ENCODE peak calls at places on chromosomes 12 and 14, in nine cellular contexts. G, U, S, O, N, X, M, D and L are unnamed samples.

GRCh38 chr12:107992870-107993451 is 136.1 kb upstream of the WSCD2 start:
- DNase-seq in M (peak), G (peak), S (no peak), U (peak), X (peak), N (no peak), D (peak), O (peak), L (peak)

GRCh38 chr12:4274396-4274959 is 916 bp downstream of the CCND2 start:
- DNase-seq in O (peak), N (no peak), D (no peak), G (no peak), S (peak), U (no peak), X (no peak), M (no peak), L (no peak)

GRCh38 chr12:120539303-120539702 is 5.1 kb downstream of the RNF10 start:
- DNase-seq in G (no peak), U (peak), S (no peak), X (no peak), D (peak), O (no peak), M (no peak), N (no peak), L (peak)

GRCh38 chr12:75322464-75322863 is 7.7 kb downstream of the CAPS2 start:
- DNase-seq in N (no peak), M (peak), U (peak), D (peak), S (no peak), X (no peak), G (no peak), O (no peak), L (peak)

GRCh38 chr14:66701813-66702212 is 193.9 kb downstream of the GPHN start:
- DNase-seq in O (no peak), N (no peak), D (no peak), G (peak), U (no peak), S (no peak), X (no peak), M (no peak), L (peak)

GRCh38 chr12:131088701-131089525 is 135.2 kb downstream of the ADGRD1 start:
- DNase-seq in G (peak), N (no peak), S (peak), U (no peak), D (no peak), X (no peak), O (no peak), M (peak), L (no peak)

GRCh38 chr14:88256997-88257755 is 65.9 kb downstream of the KCNK10 start:
- DNase-seq in M (no peak), N (no peak), G (no peak), U (no peak), D (no peak), S (no peak), X (no peak), O (no peak), L (no peak)

GRCh38 chr14:105051182-105052109 is 13.8 kb downstream of the GPR132 start:
- DNase-seq in G (no peak), N (no peak), M (no peak), U (no peak), D (no peak), S (peak), O (no peak), X (no peak), L (no peak)

GRCh38 chr12:48185181-48185919 is 1.9 kb downstream of the CCDC184 start:
- DNase-seq in O (no peak), U (no peak), S (no peak), G (no peak), D (no peak), M (no peak), X (no peak), N (no peak), L (peak)

GRCh38 chr12:50246873-50247612 is 36.3 kb downstream of the LIMA1 start:
- DNase-seq in N (no peak), G (peak), D (peak), M (peak), X (no peak), U (peak), O (no peak), S (no peak), L (peak)

GRCh38 chr14:75518625-75519024 is 3.6 kb upstream of the BATF start:
- DNase-seq in M (peak), O (peak), G (no peak), X (peak), D (no peak), N (no peak), U (peak), S (no peak), L (peak)

GRCh38 chr14:75513911-75514672 is 8.2 kb upstream of the BATF start:
- DNase-seq in M (no peak), S (no peak), N (peak), X (no peak), U (no peak), O (no peak), G (no peak), D (no peak), L (no peak)

GRCh38 chr14:75519394-75519793 is 2.9 kb upstream of the BATF start:
- DNase-seq in N (no peak), D (no peak), U (no peak), S (no peak), X (no peak), G (no peak), M (no peak), O (no peak), L (no peak)

GRCh38 chr14:75514673-75515630 is 7.3 kb upstream of the BATF start:
- DNase-seq in O (peak), M (peak), U (peak), S (peak), G (no peak), N (peak), X (no peak), D (peak), L (peak)

GRCh38 chr14:75515631-75515999 is 6.7 kb upstream of the BATF start:
- DNase-seq in D (no peak), S (peak), N (no peak), G (no peak), X (no peak), M (no peak), O (peak), U (peak), L (no peak)
- H3K4me3 ChIP-seq in D (no peak), S (peak), N (peak), G (no peak), X (no peak), M (no peak), O (peak), U (peak), L (no peak)

GRCh38 chr12:51533799-51534198 is 57.2 kb upstream of the SCN8A start:
- DNase-seq in M (no peak), D (peak), O (no peak), X (peak), N (no peak), S (no peak), G (no peak), U (peak), L (no peak)

GRCh38 chr12:51531982-51532497 is 59.0 kb upstream of the SCN8A start:
- DNase-seq in D (peak), U (peak), N (peak), O (peak), G (peak), S (peak), X (peak), M (peak), L (peak)

GRCh38 chr12:51536159-51536558 is 54.9 kb upstream of the SCN8A start:
- DNase-seq in D (peak), N (no peak), G (no peak), M (peak), S (no peak), X (no peak), U (peak), O (no peak), L (no peak)

GRCh38 chr12:51534675-51535074 is 56.4 kb upstream of the SCN8A start:
- DNase-seq in G (no peak), N (no peak), S (no peak), O (no peak), D (no peak), M (no peak), X (no peak), U (no peak), L (no peak)

DNA sequence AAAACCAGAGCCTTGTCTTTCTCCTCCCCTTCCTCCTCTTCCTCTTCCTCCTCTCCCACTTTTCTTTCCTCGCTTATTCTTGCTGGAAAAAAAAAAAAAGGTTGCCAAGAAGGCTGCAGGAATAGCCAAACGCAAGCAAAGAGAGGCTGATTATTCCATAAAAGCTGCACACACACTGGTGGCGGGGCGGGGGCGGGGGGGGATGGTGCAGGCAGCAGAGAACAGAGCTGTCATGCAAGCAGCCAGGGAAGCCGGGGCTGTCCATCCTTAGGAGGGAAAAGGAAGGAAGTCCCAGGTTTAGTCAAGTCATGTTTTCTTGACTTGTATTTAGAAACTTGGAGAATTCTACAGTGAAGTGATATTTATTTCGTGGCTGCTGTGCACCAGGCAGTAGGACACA is 56.8 kb upstream of the SCN8A start:
- DNase-seq in M (no peak), S (no peak), N (no peak), U (no peak), O (no peak), D (no peak), X (no peak), G (no peak), L (no peak)
- H3K4me3 ChIP-seq in M (no peak), S (no peak), N (no peak), U (no peak), O (no peak), D (no peak), X (no peak), G (no peak), L (no peak)

GRCh38 chr12:94167071-94167806 is 18.9 kb downstream of the PLXNC1 start:
- DNase-seq in U (no peak), X (no peak), D (no peak), N (no peak), S (no peak), M (no peak), O (no peak), G (no peak), L (no peak)

GRCh38 chr12:94163850-94164249 is 15.5 kb downstream of the PLXNC1 start:
- DNase-seq in S (no peak), G (no peak), M (no peak), D (no peak), X (no peak), O (no peak), U (no peak), N (no peak), L (no peak)

GRCh38 chr12:94168041-94168440 is 19.7 kb downstream of the PLXNC1 start:
- DNase-seq in N (no peak), D (no peak), S (no peak), G (no peak), O (no peak), X (no peak), M (no peak), U (no peak), L (no peak)

GRCh38 chr12:94165670-94166069 is 17.3 kb downstream of the PLXNC1 start:
- DNase-seq in M (no peak), S (no peak), D (no peak), N (no peak), U (no peak), X (no peak), O (no peak), G (no peak), L (no peak)

GRCh38 chr12:94165152-94165551 is 16.8 kb downstream of the PLXNC1 start:
- DNase-seq in M (no peak), N (no peak), D (no peak), S (no peak), X (no peak), U (no peak), G (no peak), O (no peak), L (no peak)
- H3K4me3 ChIP-seq in M (no peak), N (no peak), D (no peak), S (no peak), X (no peak), U (no peak), G (no peak), O (no peak), L (no peak)

GRCh38 chr12:43761535-43761934 is 2.8 kb downstream of the IRAK4 start:
- DNase-seq in N (no peak), G (no peak), X (no peak), S (no peak), U (no peak), M (no peak), D (no peak), O (no peak), L (peak)

GRCh38 chr12:43758247-43758727 is 303 bp downstream of the PUS7L start:
- DNase-seq in D (peak), X (no peak), M (peak), U (peak), G (peak), N (no peak), S (no peak), O (no peak), L (peak)

GRCh38 chr12:43762596-43762995 is 3.8 kb downstream of the IRAK4 start:
- DNase-seq in D (no peak), U (no peak), S (no peak), G (no peak), M (no peak), O (no peak), N (no peak), X (no peak), L (peak)

GRCh38 chr12:43758728-43759563 is at the start of the genes IRAK4 and PUS7L:
- DNase-seq in M (peak), G (peak), X (no peak), S (peak), N (peak), D (peak), U (peak), O (peak), L (peak)

GRCh38 chr12:43760396-43760795 is 1.6 kb downstream of the IRAK4 start:
- DNase-seq in S (no peak), G (no peak), D (no peak), U (no peak), M (no peak), X (no peak), O (no peak), N (no peak), L (no peak)
- H3K4me3 ChIP-seq in S (no peak), G (no peak), D (no peak), U (peak), M (no peak), X (no peak), O (peak), N (peak), L (peak)

GRCh38 chr14:68951800-68952540 is 27.1 kb downstream of the ACTN1 start:
- DNase-seq in X (no peak), M (no peak), S (peak), G (peak), D (no peak), O (no peak), U (no peak), N (no peak), L (peak)
- H3K4me3 ChIP-seq in X (no peak), M (no peak), S (no peak), G (peak), D (no peak), O (no peak), U (no peak), N (no peak), L (no peak)

GRCh38 chr14:101736071-101736470 is 25.4 kb upstream of the PPP2R5C start:
- DNase-seq in X (no peak), O (no peak), S (no peak), D (no peak), M (no peak), U (no peak), N (no peak), G (no peak), L (no peak)

GRCh38 chr14:101737414-101738367 is 23.8 kb upstream of the PPP2R5C start:
- DNase-seq in X (no peak), U (no peak), O (peak), S (no peak), D (no peak), G (no peak), M (no peak), N (no peak), L (no peak)

GRCh38 chr14:101736585-101736984 is 24.9 kb upstream of the PPP2R5C start:
- DNase-seq in X (no peak), O (no peak), G (no peak), D (no peak), M (no peak), S (peak), U (no peak), N (no peak), L (no peak)

GRCh38 chr14:101734241-101734847 is 27.2 kb upstream of the PPP2R5C start:
- DNase-seq in S (peak), O (no peak), M (no peak), X (no peak), D (no peak), N (no peak), G (no peak), U (no peak), L (no peak)

GRCh38 chr14:101735453-101735852 is 26.1 kb upstream of the PPP2R5C start:
- DNase-seq in G (no peak), N (no peak), U (no peak), S (no peak), O (no peak), M (no peak), X (no peak), D (no peak), L (no peak)
- H3K4me3 ChIP-seq in G (no peak), N (no peak), U (no peak), S (no peak), O (no peak), M (no peak), X (no peak), D (no peak), L (no peak)

GRCh38 chr14:73742520-73743238 is 28.5 kb upstream of the PNMA1 start:
- DNase-seq in G (no peak), X (no peak), M (no peak), D (no peak), U (no peak), N (no peak), O (no peak), S (no peak), L (no peak)
- H3K4me3 ChIP-seq in G (no peak), X (no peak), M (no peak), D (no peak), U (no peak), N (peak), O (no peak), S (no peak), L (no peak)

DNA sequence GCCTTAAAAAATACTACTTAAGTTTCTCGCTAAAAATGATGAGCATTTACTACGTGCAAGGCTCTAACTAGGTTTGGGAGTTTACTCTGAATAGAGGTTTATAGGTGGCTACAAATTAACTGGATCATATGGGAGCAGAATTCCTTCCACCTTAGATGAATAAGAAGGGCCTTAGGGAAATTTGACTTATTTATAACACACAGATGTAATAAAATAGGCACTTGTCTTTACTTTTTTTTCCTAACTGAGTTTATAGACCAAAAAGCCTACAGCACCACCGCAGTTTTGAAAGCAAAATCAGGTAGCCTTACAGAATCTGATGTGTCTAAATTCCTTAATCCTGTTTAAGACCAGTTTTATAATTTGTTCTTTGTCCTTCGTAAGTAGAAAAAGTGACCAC is 10.5 kb downstream of the AEBP2 start:
- DNase-seq in G (no peak), U (no peak), D (no peak), O (no peak), X (no peak), S (no peak), M (no peak), N (no peak), L (no peak)
- H3K4me3 ChIP-seq in G (no peak), U (no peak), D (no peak), O (no peak), X (no peak), S (no peak), M (no peak), N (no peak), L (no peak)

GRCh38 chr14:21527320-21527679 is 1.2 kb upstream of the SALL2 start:
- DNase-seq in N (no peak), G (no peak), M (no peak), X (no peak), S (no peak), O (no peak), D (no peak), U (no peak), L (no peak)
- H3K4me3 ChIP-seq in N (no peak), G (no peak), M (no peak), X (peak), S (no peak), O (no peak), D (no peak), U (no peak), L (no peak)

DNA sequence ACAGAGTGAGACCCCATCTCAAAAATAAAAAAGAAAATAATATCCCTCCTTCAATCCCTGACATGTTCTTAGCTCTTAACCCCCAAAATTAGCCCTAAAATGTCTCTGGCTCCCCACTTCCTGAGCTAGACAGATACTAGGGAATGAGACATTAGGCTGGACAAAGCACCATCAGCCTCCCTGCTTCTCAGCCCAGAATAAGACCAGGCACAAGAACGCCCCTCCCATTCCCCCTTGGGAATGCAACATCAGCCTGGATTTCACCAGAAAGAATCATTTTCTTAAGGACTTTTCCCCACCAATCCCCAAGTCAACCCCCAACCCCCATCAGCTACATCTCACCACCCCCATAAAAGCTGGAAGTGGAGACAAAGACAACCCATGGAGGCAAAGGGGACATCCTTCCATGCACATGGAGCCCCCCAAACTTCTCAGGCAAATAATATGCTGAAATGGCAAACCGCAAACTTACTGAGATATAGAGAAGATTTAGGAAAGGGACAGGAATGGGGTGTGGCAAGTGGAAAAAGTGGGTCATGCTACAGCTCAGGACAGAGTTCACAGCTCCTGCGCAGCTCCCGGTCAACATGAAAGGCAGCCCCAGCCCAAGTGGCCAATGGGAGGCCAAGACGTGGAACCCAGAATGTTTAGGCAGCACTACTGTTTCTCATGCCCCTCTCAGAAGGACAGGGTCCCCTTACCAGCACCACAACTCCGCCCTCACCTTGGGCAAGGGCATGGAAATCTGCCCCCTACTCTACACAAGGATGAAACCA is 2.7 kb downstream of the CHD4 start:
- DNase-seq in S (no peak), M (no peak), O (no peak), D (no peak), N (no peak), G (no peak), X (no peak), U (peak), L (no peak)
- H3K4me3 ChIP-seq in S (no peak), M (peak), O (peak), D (peak), N (peak), G (peak), X (peak), U (peak), L (peak)